ENCODE peak calls at places on chromosomes 16 and 17, in ten cellular contexts. U, K, N, X, Q, G, W, L, F and Z are unnamed samples.

GRCh38 chr17:32103476-32104113 is 38.7 kb upstream of the RHOT1 start:
- DNase-seq in Q (no peak), U (no peak), N (no peak), F (no peak), G (no peak), L (no peak), W (peak), K (no peak), X (no peak), Z (no peak)

GRCh38 chr16:75074920-75075687 is 41.5 kb downstream of the LDHD start:
- DNase-seq in U (no peak), X (peak), G (no peak), N (no peak), L (peak), W (no peak), K (no peak), Q (no peak), F (no peak), Z (no peak)

GRCh38 chr16:88759245-88759975 is 25.6 kb downstream of the PIEZO1 start:
- DNase-seq in Q (peak), W (peak), G (no peak), L (peak), K (no peak), X (peak), U (no peak), N (no peak), F (no peak), Z (no peak)

GRCh38 chr17:20116683-20117309 is 107.6 kb downstream of the SPECC1 start:
- DNase-seq in X (peak), L (peak), N (no peak), W (peak), G (peak), Q (peak), U (peak), F (no peak), K (no peak), Z (no peak)

GRCh38 chr16:3022697-3023414 is 886 bp downstream of the HCFC1R1 start:
- DNase-seq in G (peak), K (peak), N (peak), X (peak), Q (peak), U (peak), F (no peak), W (no peak), L (no peak), Z (no peak)

GRCh38 chr16:75860654-75861053 is 134.4 kb upstream of the CPHXL start:
- DNase-seq in Q (no peak), N (no peak), L (no peak), K (no peak), G (no peak), W (peak), U (no peak), X (no peak), F (no peak), Z (no peak)

GRCh38 chr17:71330099-71330375 is 790.8 kb upstream of the SOX9 start:
- DNase-seq in N (no peak), U (no peak), G (no peak), Q (no peak), L (no peak), X (no peak), F (no peak), K (no peak), W (no peak), Z (no peak)

GRCh38 chr16:77599793-77600415 is 122.4 kb upstream of the NUDT7 start:
- DNase-seq in Q (no peak), F (no peak), K (no peak), L (no peak), X (peak), W (peak), G (peak), N (no peak), U (peak), Z (no peak)

GRCh38 chr17:15281909-15282308 is 16.8 kb upstream of the PMP22 start:
- DNase-seq in W (no peak), G (no peak), F (no peak), Q (no peak), U (no peak), L (no peak), K (no peak), N (no peak), X (no peak), Z (no peak)

GRCh38 chr16:70468776-70469525 is 14.6 kb downstream of the FCSK start:
- DNase-seq in W (peak), F (no peak), U (no peak), Q (no peak), N (no peak), L (no peak), X (no peak), K (no peak), G (no peak), Z (no peak)

GRCh38 chr17:82876149-82876548 is 36.3 kb upstream of the ZNF750 start:
- DNase-seq in L (no peak), K (peak), Q (no peak), F (no peak), X (no peak), G (no peak), N (no peak), W (no peak), U (no peak), Z (no peak)

GRCh38 chr16:87956771-87957279 is 5.6 kb downstream of the BANP start:
- DNase-seq in L (no peak), W (no peak), X (no peak), G (no peak), U (peak), K (no peak), F (no peak), N (no peak), Q (no peak), Z (no peak)

GRCh38 chr16:4976079-4976478 is 17.9 kb downstream of the SEC14L5 start:
- DNase-seq in N (no peak), X (peak), U (no peak), Q (no peak), F (no peak), W (no peak), K (no peak), L (no peak), G (no peak), Z (no peak)

GRCh38 chr17:50764860-50765259 is 2.5 kb downstream of the ANKRD40CL start:
- DNase-seq in W (no peak), N (no peak), Q (no peak), G (no peak), F (no peak), U (no peak), K (no peak), L (no peak), X (peak), Z (no peak)

GRCh38 chr17:41518031-41518430 is 659 bp downstream of the KRT15 start:
- DNase-seq in G (no peak), W (no peak), U (no peak), F (no peak), K (no peak), Q (no peak), X (no peak), L (no peak), N (no peak), Z (no peak)

GRCh38 chr17:54971147-54971546 is 2.6 kb downstream of the STXBP4 start:
- DNase-seq in Q (no peak), X (no peak), F (no peak), U (no peak), W (no peak), K (no peak), L (no peak), N (no peak), G (no peak), Z (no peak)

GRCh38 chr16:82671743-82672142 is 45.0 kb downstream of the CDH13 start:
- DNase-seq in W (peak), U (no peak), N (no peak), F (no peak), L (peak), G (no peak), Q (no peak), K (no peak), X (peak), Z (no peak)

GRCh38 chr17:66903781-66904180 is 60.7 kb upstream of the CACNG4 start:
- DNase-seq in X (no peak), G (no peak), N (no peak), Q (no peak), U (no peak), L (no peak), F (no peak), K (no peak), W (no peak), Z (no peak)

GRCh38 chr16:79950932-79951719 is 350.6 kb upstream of the MAF start:
- DNase-seq in L (no peak), G (no peak), N (no peak), Q (no peak), W (no peak), F (no peak), U (no peak), X (no peak), K (no peak), Z (no peak)

GRCh38 chr16:56964243-56965148 is 2.7 kb downstream of the CETP start:
- DNase-seq in N (peak), X (peak), F (peak), Q (peak), U (peak), G (peak), K (peak), L (peak), W (peak), Z (peak)

GRCh38 chr17:12107905-12108304 is 87.2 kb downstream of the MAP2K4 start:
- DNase-seq in G (no peak), L (no peak), W (no peak), Q (no peak), X (no peak), N (no peak), K (no peak), U (no peak), F (no peak), Z (no peak)

GRCh38 chr16:87970206-87970605 is 19.0 kb downstream of the BANP start:
- DNase-seq in U (no peak), N (no peak), X (no peak), G (no peak), W (no peak), L (no peak), F (no peak), Q (no peak), K (no peak), Z (no peak)

GRCh38 chr17:27567563-27567859 is 63.5 kb upstream of the LGALS9 start:
- DNase-seq in N (no peak), Q (no peak), U (no peak), G (no peak), F (no peak), K (no peak), X (no peak), L (no peak), W (no peak), Z (no peak)

GRCh38 chr16:83791916-83792315 is 15.9 kb upstream of the HSBP1 start:
- DNase-seq in U (no peak), W (no peak), Q (no peak), F (no peak), X (no peak), N (no peak), K (no peak), G (no peak), L (no peak), Z (no peak)

GRCh38 chr17:4980644-4981216 is 6.7 kb downstream of the CAMTA2 start:
- DNase-seq in N (no peak), G (no peak), F (no peak), X (peak), L (no peak), W (peak), Q (no peak), K (no peak), U (peak), Z (no peak)

GRCh38 chr17:17751489-17751995 is 70.3 kb downstream of the RAI1 start:
- DNase-seq in X (no peak), G (no peak), Q (no peak), U (no peak), W (no peak), F (no peak), K (no peak), L (no peak), N (no peak), Z (no peak)

GRCh38 chr17:41404024-41404651 is 6.7 kb upstream of the KRT31 start:
- DNase-seq in N (no peak), U (peak), L (peak), K (peak), Q (no peak), X (no peak), F (no peak), W (no peak), G (peak), Z (peak)

GRCh38 chr16:69089091-69089912 is 16.2 kb upstream of the HAS3 start:
- DNase-seq in N (no peak), L (no peak), X (peak), U (peak), W (peak), G (no peak), K (no peak), F (no peak), Q (no peak), Z (no peak)

GRCh38 chr17:77610980-77611641 is 347.4 kb upstream of the TNRC6C start:
- DNase-seq in X (no peak), L (no peak), N (no peak), W (no peak), G (no peak), K (no peak), U (no peak), F (no peak), Q (no peak), Z (no peak)
- H3K27ac ChIP-seq in X (no peak), L (no peak), N (no peak), W (no peak), G (peak), K (peak), U (peak), F (peak), Q (no peak), Z (no peak)

GRCh38 chr16:66426112-66427035 is 721 bp upstream of the BEAN1 start:
- DNase-seq in W (peak), N (no peak), Q (no peak), X (no peak), G (no peak), U (no peak), L (no peak), K (no peak), F (no peak), Z (no peak)

GRCh38 chr16:66427036-66427446 is at the start of gene BEAN1:
- DNase-seq in L (no peak), F (peak), K (no peak), W (peak), U (no peak), G (no peak), Q (no peak), X (no peak), N (no peak), Z (no peak)

GRCh38 chr16:66427871-66428681 is 981 bp downstream of the BEAN1 start:
- DNase-seq in N (no peak), L (no peak), U (no peak), F (no peak), X (no peak), Q (no peak), G (no peak), W (peak), K (no peak), Z (no peak)

GRCh38 chr16:66428682-66429251 is 1.7 kb downstream of the BEAN1 start:
- DNase-seq in X (no peak), Q (no peak), G (no peak), W (no peak), L (no peak), K (no peak), U (no peak), N (no peak), F (no peak), Z (no peak)

GRCh38 chr16:66427451-66427860 is 361 bp downstream of the BEAN1 start:
- DNase-seq in F (no peak), N (no peak), K (no peak), Q (no peak), X (no peak), U (no peak), L (no peak), G (no peak), W (no peak), Z (no peak)
- H3K4me3 ChIP-seq in F (peak), N (peak), K (peak), Q (peak), X (no peak), U (peak), L (peak), G (peak), W (peak), Z (no peak)

DNA sequence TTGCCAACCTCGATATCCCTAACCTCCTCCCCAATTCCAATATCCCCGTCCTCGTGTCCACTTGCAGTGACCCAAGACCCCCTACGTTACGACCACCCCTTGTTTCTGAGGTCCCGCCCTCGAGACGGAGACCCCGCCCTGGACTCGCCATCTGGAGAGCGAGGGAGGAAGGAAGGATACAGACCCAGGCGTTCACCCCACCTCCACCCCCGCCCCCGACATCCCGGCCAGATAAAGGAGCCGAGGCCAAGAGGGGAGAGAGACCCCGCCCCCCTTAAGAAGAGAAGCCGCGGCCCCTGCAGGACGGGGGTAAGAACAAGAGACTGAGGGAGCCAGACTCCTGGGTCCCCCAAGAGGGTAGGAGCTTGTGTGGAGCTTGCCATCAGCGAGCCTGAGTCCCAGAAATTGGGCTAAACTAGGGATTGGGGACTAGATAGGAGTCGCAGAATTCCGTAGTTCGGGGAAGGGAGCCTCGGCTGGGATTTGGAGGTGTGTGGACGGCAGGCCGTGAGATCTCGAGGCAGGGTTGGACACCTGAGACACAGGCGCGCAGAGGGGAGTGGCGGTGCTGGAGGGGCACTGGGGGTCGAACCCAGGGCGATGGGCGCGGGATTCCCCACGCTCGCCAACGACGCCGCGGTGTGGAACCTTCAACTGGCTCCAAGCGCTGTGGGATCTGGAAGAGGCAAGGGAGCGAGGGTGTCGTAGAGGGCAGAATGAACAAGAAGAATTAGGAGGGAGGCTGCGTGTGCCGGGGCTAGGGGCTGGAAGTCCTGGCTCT is at the start of gene BCL6B:
- DNase-seq in Q (peak), G (peak), W (peak), X (no peak), F (no peak), K (peak), U (no peak), N (no peak), L (no peak), Z (no peak)
- H3K27ac ChIP-seq in Q (peak), G (peak), W (no peak), X (no peak), F (peak), K (peak), U (peak), N (peak), L (peak), Z (no peak)

GRCh38 chr17:76271669-76272540 is 6.8 kb downstream of the UBALD2 start:
- DNase-seq in K (no peak), U (no peak), W (no peak), L (peak), N (no peak), G (no peak), X (peak), Q (peak), F (no peak), Z (no peak)
- H3K4me3 ChIP-seq in K (peak), U (no peak), W (no peak), L (peak), N (peak), G (peak), X (peak), Q (peak), F (peak), Z (no peak)

GRCh38 chr17:42780816-42781638 is 617 bp downstream of the WNK4 start:
- DNase-seq in G (no peak), K (no peak), W (peak), L (no peak), Q (no peak), F (no peak), X (no peak), N (no peak), U (no peak), Z (no peak)
- H3K27ac ChIP-seq in G (no peak), K (no peak), W (no peak), L (no peak), Q (peak), F (no peak), X (no peak), N (no peak), U (peak), Z (no peak)

GRCh38 chr17:9959377-9959981 is 54.4 kb upstream of the RCVRN start:
- DNase-seq in Q (peak), K (no peak), W (peak), F (no peak), G (no peak), L (no peak), N (no peak), X (peak), U (peak), Z (no peak)

GRCh38 chr17:9957244-9957643 is 52.2 kb upstream of the RCVRN start:
- DNase-seq in Q (no peak), F (no peak), W (no peak), N (no peak), X (no peak), L (no peak), G (no peak), U (no peak), K (no peak), Z (no peak)

GRCh38 chr17:9956474-9957131 is 51.5 kb upstream of the RCVRN start:
- DNase-seq in L (no peak), X (no peak), U (no peak), N (no peak), Q (no peak), W (no peak), G (no peak), K (no peak), F (no peak), Z (no peak)

DNA sequence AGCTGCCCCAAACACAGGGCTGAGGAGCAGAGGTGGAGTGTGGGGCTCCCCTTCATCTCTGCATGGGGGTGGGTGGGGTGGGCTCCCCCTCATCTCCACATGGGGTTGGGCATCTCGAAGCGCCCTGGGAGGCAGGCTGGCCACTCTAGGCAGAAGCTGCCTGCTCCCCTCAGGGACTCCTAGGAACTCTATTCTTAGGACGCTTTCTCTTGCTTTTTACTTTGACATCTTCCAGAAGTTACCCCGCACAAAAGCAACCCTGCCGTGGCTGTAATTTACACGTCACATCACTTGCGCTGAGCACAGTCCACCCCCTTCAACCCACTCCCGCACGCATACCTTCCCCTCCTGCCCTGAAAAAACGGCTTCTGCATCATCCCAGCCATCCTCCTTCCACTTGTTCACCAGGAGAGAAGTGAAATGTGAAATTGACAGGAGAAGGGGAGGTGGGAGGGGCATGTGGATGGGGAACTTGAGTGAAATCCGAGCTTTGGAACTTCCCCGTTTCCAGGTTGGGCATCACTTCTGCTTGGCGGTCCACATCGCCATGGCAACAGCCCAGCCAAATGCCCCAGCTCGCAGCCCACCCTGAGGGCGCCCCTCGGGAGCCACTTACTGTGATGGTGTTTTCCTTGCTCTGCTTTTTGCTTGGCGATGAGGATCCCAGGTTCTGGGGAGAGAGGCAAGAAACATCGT is 53.7 kb upstream of the RCVRN start:
- DNase-seq in F (no peak), N (no peak), K (no peak), L (no peak), W (peak), U (no peak), Q (no peak), X (no peak), G (no peak), Z (no peak)
- H3K4me3 ChIP-seq in F (no peak), N (no peak), K (no peak), L (no peak), W (peak), U (no peak), Q (no peak), X (no peak), G (no peak), Z (no peak)

GRCh38 chr17:74748529-74749261 is at the start of gene NHERF1:
- DNase-seq in N (peak), G (peak), U (peak), F (peak), K (peak), W (peak), X (peak), L (peak), Q (peak), Z (peak)
- H3K27ac ChIP-seq in N (peak), G (peak), U (peak), F (peak), K (peak), W (no peak), X (peak), L (peak), Q (peak), Z (no peak)